ENCODE peak calls at places on chromosomes 5 and 9, in six cellular contexts. One of them, this sample, is unnamed.

GRCh38 chr5:75091597-75091996 is 39.2 kb upstream of the GCNT4 start:
- DNase-seq in heart right ventricle: no peak
- DNase-seq in Peyer's patch: no peak
- DNase-seq in A673: no peak
- DNase-seq in transverse colon: no peak
- DNase-seq in H9: no peak
- DNase-seq in this sample: no peak

GRCh38 chr9:30722065-30722464 is 1662.4 kb upstream of the ACO1 start:
- DNase-seq in H9: no peak
- DNase-seq in A673: no peak
- DNase-seq in transverse colon: no peak
- DNase-seq in heart right ventricle: no peak
- DNase-seq in Peyer's patch: no peak
- DNase-seq in this sample: no peak

GRCh38 chr5:75235711-75236110 is 967 bp downstream of the ANKRD31 start:
- DNase-seq in heart right ventricle: no peak
- DNase-seq in Peyer's patch: no peak
- DNase-seq in A673: no peak
- DNase-seq in H9: no peak
- DNase-seq in transverse colon: no peak
- DNase-seq in this sample: no peak

GRCh38 chr5:110590187-110590586 is 136.3 kb downstream of the TMEM232 start:
- DNase-seq in heart right ventricle: no peak
- DNase-seq in transverse colon: no peak
- DNase-seq in H9: no peak
- DNase-seq in Peyer's patch: peak; percentile 10
- DNase-seq in A673: peak; percentile 24
- DNase-seq in this sample: no peak

GRCh38 chr5:165622864-165623536 is 2117.6 kb downstream of the MAT2B start:
- DNase-seq in Peyer's patch: no peak
- DNase-seq in H9: no peak
- DNase-seq in A673: no peak
- DNase-seq in transverse colon: no peak
- DNase-seq in heart right ventricle: no peak
- DNase-seq in this sample: no peak

GRCh38 chr9:135166566-135166965 is 79.1 kb downstream of the OLFM1 start:
- DNase-seq in H9: no peak
- DNase-seq in heart right ventricle: no peak
- DNase-seq in Peyer's patch: no peak
- DNase-seq in transverse colon: no peak
- DNase-seq in A673: peak; percentile 75
- DNase-seq in this sample: no peak

GRCh38 chr9:5450360-5451051 is at the start of gene CD274:
- DNase-seq in Peyer's patch: peak; percentile 95
- DNase-seq in H9: peak; percentile 93
- DNase-seq in A673: peak; percentile 81
- DNase-seq in transverse colon: peak; percentile 94
- DNase-seq in heart right ventricle: peak; percentile 88
- DNase-seq in this sample: peak; percentile 91

GRCh38 chr5:75617746-75618352 is 6.6 kb downstream of the ANKDD1B start:
- DNase-seq in H9: no peak
- DNase-seq in Peyer's patch: no peak
- DNase-seq in heart right ventricle: no peak
- DNase-seq in transverse colon: no peak
- DNase-seq in A673: no peak
- DNase-seq in this sample: no peak

GRCh38 chr9:94799578-94800264 is 73.2 kb downstream of the AOPEP start:
- DNase-seq in transverse colon: no peak
- DNase-seq in Peyer's patch: no peak
- DNase-seq in A673: peak; percentile 18
- DNase-seq in heart right ventricle: no peak
- DNase-seq in H9: no peak
- DNase-seq in this sample: no peak

GRCh38 chr5:165321912-165322311 is 1816.5 kb downstream of the MAT2B start:
- DNase-seq in transverse colon: no peak
- DNase-seq in Peyer's patch: no peak
- DNase-seq in A673: peak; percentile 45
- DNase-seq in H9: no peak
- DNase-seq in heart right ventricle: no peak
- DNase-seq in this sample: no peak

GRCh38 chr9:84751921-84752320 is 82.4 kb downstream of the NTRK2 start:
- DNase-seq in transverse colon: no peak
- DNase-seq in H9: no peak
- DNase-seq in heart right ventricle: no peak
- DNase-seq in A673: no peak
- DNase-seq in Peyer's patch: no peak
- DNase-seq in this sample: no peak

GRCh38 chr9:136244776-136245193 is 827 bp downstream of the QSOX2 start:
- DNase-seq in H9: no peak
- DNase-seq in Peyer's patch: no peak
- DNase-seq in A673: no peak
- DNase-seq in transverse colon: no peak
- DNase-seq in heart right ventricle: no peak
- DNase-seq in this sample: no peak

GRCh38 chr5:139787568-139788293 is 7.9 kb upstream of the PSD2 start:
- DNase-seq in Peyer's patch: peak; percentile 91
- DNase-seq in transverse colon: peak; percentile 89
- DNase-seq in H9: peak; percentile 90
- DNase-seq in heart right ventricle: peak; percentile 84
- DNase-seq in A673: peak; percentile 89
- DNase-seq in this sample: peak; percentile 93

GRCh38 chr5:96875805-96876291 is 452 bp upstream of the ERAP2 start:
- DNase-seq in Peyer's patch: no peak
- DNase-seq in H9: no peak
- DNase-seq in A673: no peak
- DNase-seq in heart right ventricle: no peak
- DNase-seq in transverse colon: no peak
- DNase-seq in this sample: no peak

GRCh38 chr5:65190328-65191053 is 291.2 kb downstream of the ADAMTS6 start:
- DNase-seq in H9: no peak
- DNase-seq in transverse colon: no peak
- DNase-seq in Peyer's patch: no peak
- DNase-seq in heart right ventricle: no peak
- DNase-seq in A673: no peak
- DNase-seq in this sample: no peak

GRCh38 chr5:14236757-14237156 is 93.6 kb downstream of the TRIO start:
- DNase-seq in A673: no peak
- DNase-seq in heart right ventricle: no peak
- DNase-seq in transverse colon: no peak
- DNase-seq in H9: no peak
- DNase-seq in Peyer's patch: no peak
- DNase-seq in this sample: no peak

GRCh38 chr9:99445377-99445891 is 223.4 kb downstream of the SEC61B start:
- DNase-seq in transverse colon: no peak
- DNase-seq in H9: no peak
- DNase-seq in heart right ventricle: peak; percentile 79
- DNase-seq in Peyer's patch: no peak
- DNase-seq in A673: no peak
- DNase-seq in this sample: no peak
- H3K27ac ChIP-seq in transverse colon: peak overlapping the region; percentile 2
- H3K27ac ChIP-seq in H9: no peak overlapping the region
- H3K27ac ChIP-seq in heart right ventricle: peak overlapping the region; percentile 66
- H3K27ac ChIP-seq in Peyer's patch: no peak overlapping the region
- H3K27ac ChIP-seq in A673: no peak overlapping the region
- H3K27ac ChIP-seq in this sample: no peak overlapping the region

DNA sequence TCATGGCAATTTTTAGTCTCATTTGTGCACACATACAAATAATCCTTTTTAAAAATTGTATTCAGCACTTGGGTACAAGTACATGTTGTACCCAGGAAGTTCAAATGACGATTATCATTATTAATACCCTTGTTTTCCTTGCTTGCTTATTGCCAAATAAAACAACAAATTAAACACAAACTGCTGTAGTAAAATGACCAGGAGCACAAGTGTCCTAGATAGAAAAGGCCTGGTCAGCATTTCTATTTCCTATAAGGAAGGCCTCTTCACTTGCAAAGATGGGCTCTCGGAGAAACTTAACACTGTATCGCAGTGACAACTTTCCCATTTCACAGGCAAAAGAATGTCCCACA is 34.7 kb upstream of the PLPP1 start:
- DNase-seq in H9: no peak
- DNase-seq in A673: no peak
- DNase-seq in Peyer's patch: no peak
- DNase-seq in heart right ventricle: no peak
- DNase-seq in transverse colon: no peak
- DNase-seq in this sample: no peak
- H3K27ac ChIP-seq in H9: no peak overlapping the region
- H3K27ac ChIP-seq in A673: no peak overlapping the region
- H3K27ac ChIP-seq in Peyer's patch: no peak overlapping the region
- H3K27ac ChIP-seq in heart right ventricle: peak overlapping the region; percentile 27
- H3K27ac ChIP-seq in transverse colon: peak overlapping the region; percentile 27
- H3K27ac ChIP-seq in this sample: peak overlapping the region; percentile 83

GRCh38 chr9:74413876-74414275 is 83.3 kb upstream of the RORB start:
- DNase-seq in H9: no peak
- DNase-seq in transverse colon: no peak
- DNase-seq in A673: no peak
- DNase-seq in Peyer's patch: no peak
- DNase-seq in heart right ventricle: no peak
- DNase-seq in this sample: no peak
- H3K27ac ChIP-seq in H9: no peak overlapping the region
- H3K27ac ChIP-seq in transverse colon: no peak overlapping the region
- H3K27ac ChIP-seq in A673: no peak overlapping the region
- H3K27ac ChIP-seq in Peyer's patch: no peak overlapping the region
- H3K27ac ChIP-seq in heart right ventricle: no peak overlapping the region
- H3K27ac ChIP-seq in this sample: no peak overlapping the region

GRCh38 chr9:127154390-127155191 is 32.2 kb upstream of the ANGPTL2 start:
- DNase-seq in H9: peak; percentile 14
- DNase-seq in A673: no peak
- DNase-seq in heart right ventricle: peak; percentile 84
- DNase-seq in Peyer's patch: peak; percentile 40
- DNase-seq in transverse colon: peak; percentile 30
- DNase-seq in this sample: peak; percentile 64

GRCh38 chr9:127153484-127153883 is 31.0 kb upstream of the ANGPTL2 start:
- DNase-seq in Peyer's patch: no peak
- DNase-seq in A673: no peak
- DNase-seq in H9: no peak
- DNase-seq in heart right ventricle: no peak
- DNase-seq in transverse colon: no peak
- DNase-seq in this sample: peak; percentile 11

GRCh38 chr9:127149463-127150390 is 27.3 kb upstream of the ANGPTL2 start:
- DNase-seq in Peyer's patch: no peak
- DNase-seq in heart right ventricle: no peak
- DNase-seq in H9: no peak
- DNase-seq in transverse colon: no peak
- DNase-seq in A673: no peak
- DNase-seq in this sample: no peak

GRCh38 chr9:127155314-127155713 is 32.9 kb upstream of the ANGPTL2 start:
- DNase-seq in Peyer's patch: no peak
- DNase-seq in transverse colon: no peak
- DNase-seq in H9: peak; percentile 20
- DNase-seq in heart right ventricle: no peak
- DNase-seq in A673: no peak
- DNase-seq in this sample: peak; percentile 6

GRCh38 chr9:127154003-127154389 is 31.6 kb upstream of the ANGPTL2 start:
- DNase-seq in Peyer's patch: peak; percentile 48
- DNase-seq in A673: no peak
- DNase-seq in transverse colon: no peak
- DNase-seq in heart right ventricle: no peak
- DNase-seq in H9: peak; percentile 26
- DNase-seq in this sample: peak; percentile 13
- H3K27ac ChIP-seq in Peyer's patch: peak overlapping the region; percentile 63
- H3K27ac ChIP-seq in A673: no peak overlapping the region
- H3K27ac ChIP-seq in transverse colon: peak overlapping the region; percentile 74
- H3K27ac ChIP-seq in heart right ventricle: peak overlapping the region; percentile 86
- H3K27ac ChIP-seq in H9: no peak overlapping the region
- H3K27ac ChIP-seq in this sample: peak overlapping the region; percentile 2

DNA sequence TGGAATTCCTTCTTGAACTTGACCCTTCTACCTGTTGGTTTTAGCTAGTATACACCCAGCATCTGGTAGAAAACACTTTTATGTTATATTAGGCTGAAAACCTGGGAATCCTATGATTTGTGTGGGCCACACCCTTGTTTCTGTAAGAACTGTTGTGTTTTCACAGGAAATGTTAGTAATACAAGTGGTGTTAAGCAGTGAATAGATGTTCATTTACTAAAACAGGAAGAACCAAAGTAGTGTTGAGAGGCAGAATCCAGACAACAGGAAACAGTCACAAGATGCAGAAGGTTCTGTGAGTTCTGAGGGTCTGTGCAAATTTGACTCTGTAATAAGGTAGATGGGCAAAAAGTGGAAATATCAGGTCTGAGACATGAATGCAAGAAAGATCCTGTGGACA is 73.0 kb upstream of the RAI14 start:
- DNase-seq in A673: no peak
- DNase-seq in heart right ventricle: no peak
- DNase-seq in H9: no peak
- DNase-seq in Peyer's patch: no peak
- DNase-seq in transverse colon: no peak
- DNase-seq in this sample: no peak
- H3K27ac ChIP-seq in A673: no peak overlapping the region
- H3K27ac ChIP-seq in heart right ventricle: no peak overlapping the region
- H3K27ac ChIP-seq in H9: no peak overlapping the region
- H3K27ac ChIP-seq in Peyer's patch: no peak overlapping the region
- H3K27ac ChIP-seq in transverse colon: no peak overlapping the region
- H3K27ac ChIP-seq in this sample: no peak overlapping the region

This sample was measured in testis.